ENCODE peak calls at places on chromosomes 2 and 18, in nine cellular contexts. H, G, B, F, K, Q, O, N and I are unnamed samples.

GRCh38 chr2:231128541-231128940 is 3.7 kb upstream of the HTR2B start:
- DNase-seq in H (no peak), G (no peak), B (no peak), F (no peak), K (no peak), Q (no peak), O (no peak), N (no peak), I (no peak)

GRCh38 chr2:200778038-200778437 is 33.7 kb upstream of the BZW1 start:
- DNase-seq in H (no peak), G (no peak), B (no peak), F (no peak), K (no peak), Q (no peak), O (no peak), N (no peak), I (no peak)

GRCh38 chr2:43154685-43155084 is 71.7 kb downstream of the ZFP36L2 start:
- DNase-seq in H (peak), G (no peak), B (no peak), F (no peak), K (no peak), Q (no peak), O (no peak), N (no peak), I (no peak)

GRCh38 chr2:49002750-49003149 is 151.6 kb downstream of the FSHR start:
- DNase-seq in H (no peak), G (no peak), B (no peak), F (no peak), K (peak), Q (no peak), O (no peak), N (no peak), I (no peak)

GRCh38 chr2:46002507-46002883 is 294.7 kb upstream of the EPAS1 start:
- DNase-seq in H (no peak), G (no peak), B (no peak), F (no peak), K (peak), Q (no peak), O (no peak), N (no peak), I (no peak)

GRCh38 chr2:222594679-222595078 is 61.2 kb downstream of the FARSB start:
- DNase-seq in H (no peak), G (no peak), B (no peak), F (no peak), K (peak), Q (no peak), O (no peak), N (no peak), I (peak)

GRCh38 chr18:58394046-58394445 is 234.8 kb downstream of the ALPK2 start:
- DNase-seq in H (no peak), G (no peak), B (no peak), F (no peak), K (peak), Q (no peak), O (no peak), N (no peak), I (no peak)

GRCh38 chr2:117979911-117980341 is 33.9 kb downstream of the CCDC93 start:
- DNase-seq in H (no peak), G (no peak), B (no peak), F (no peak), K (no peak), Q (no peak), O (no peak), N (no peak), I (no peak)

GRCh38 chr2:146246017-146246733 is 1598.7 kb upstream of the ACVR2A start:
- DNase-seq in H (no peak), G (no peak), B (no peak), F (no peak), K (peak), Q (no peak), O (no peak), N (no peak), I (no peak)

GRCh38 chr2:60445684-60446184 is 107.7 kb downstream of the BCL11A start:
- DNase-seq in H (no peak), G (no peak), B (no peak), F (no peak), K (peak), Q (no peak), O (no peak), N (no peak), I (no peak)

GRCh38 chr2:126857502-126857901 is 41.2 kb upstream of the TEX51 start:
- DNase-seq in H (no peak), G (no peak), B (no peak), F (no peak), K (no peak), Q (peak), O (no peak), N (no peak), I (no peak)

GRCh38 chr2:71857632-71858031 is 290.0 kb downstream of the CYP26B1 start:
- DNase-seq in H (no peak), G (no peak), B (no peak), F (no peak), K (no peak), Q (peak), O (no peak), N (no peak), I (no peak)

GRCh38 chr2:235453605-235454151 is 40.2 kb upstream of the AGAP1 start:
- DNase-seq in H (no peak), G (no peak), B (no peak), F (no peak), K (no peak), Q (peak), O (no peak), N (no peak), I (no peak)

DNA sequence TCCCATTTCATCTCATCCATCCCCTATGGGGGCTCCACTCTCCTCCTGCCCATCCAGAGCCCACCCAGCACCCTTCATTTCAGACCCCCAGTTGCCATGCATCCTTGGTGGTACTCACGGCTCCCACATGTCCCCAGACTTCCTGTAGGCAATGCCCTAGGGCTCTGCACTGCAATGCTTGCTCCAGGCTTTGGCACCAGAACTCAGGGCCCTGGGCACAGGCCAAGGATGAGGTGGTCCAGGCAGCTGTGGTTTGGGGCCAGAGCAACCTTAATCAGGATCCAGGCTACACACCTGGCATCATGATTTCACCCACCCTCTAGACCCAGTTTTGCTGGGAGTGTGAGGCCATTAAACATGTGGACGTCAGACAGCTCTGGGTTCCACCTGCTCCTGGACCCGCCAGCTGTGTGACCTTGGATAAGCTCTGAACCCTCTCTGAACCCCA is 414 bp downstream of the SFTPB start:
- DNase-seq in H (no peak), G (no peak), B (peak), F (no peak), K (no peak), Q (no peak), O (no peak), N (no peak), I (no peak)
- TF ChIP-seq POLR2A in H (no peak), G (no peak), B (no peak), F (no peak), K (no peak), Q (no peak), O (no peak), N (no peak), I (no peak)

DNA sequence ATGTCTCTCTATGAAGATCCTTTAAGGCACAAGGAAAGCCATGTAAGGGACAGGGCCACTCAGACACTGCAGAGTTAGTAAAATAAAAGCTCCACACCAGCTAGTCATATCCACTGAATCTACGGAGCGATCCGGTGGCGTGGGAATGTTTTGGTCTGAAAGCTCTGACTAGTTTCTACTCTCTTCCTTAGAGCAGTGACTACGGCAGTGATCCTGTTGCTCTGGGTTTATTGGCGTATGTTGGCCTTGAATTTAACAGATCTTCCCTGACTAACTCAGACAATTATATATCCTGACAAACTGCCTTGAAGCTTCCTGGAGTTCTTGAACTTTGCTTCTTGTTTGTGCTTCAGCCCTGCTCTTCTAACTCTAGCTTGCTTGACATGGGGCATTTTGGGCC is 115.3 kb upstream of the FZD5 start:
- DNase-seq in H (no peak), G (no peak), B (no peak), F (no peak), K (no peak), Q (peak), O (no peak), N (no peak), I (no peak)
- TF ChIP-seq POLR2A in H (no peak), G (no peak), B (no peak), F (no peak), K (no peak), Q (no peak), O (no peak), N (no peak), I (no peak)

DNA sequence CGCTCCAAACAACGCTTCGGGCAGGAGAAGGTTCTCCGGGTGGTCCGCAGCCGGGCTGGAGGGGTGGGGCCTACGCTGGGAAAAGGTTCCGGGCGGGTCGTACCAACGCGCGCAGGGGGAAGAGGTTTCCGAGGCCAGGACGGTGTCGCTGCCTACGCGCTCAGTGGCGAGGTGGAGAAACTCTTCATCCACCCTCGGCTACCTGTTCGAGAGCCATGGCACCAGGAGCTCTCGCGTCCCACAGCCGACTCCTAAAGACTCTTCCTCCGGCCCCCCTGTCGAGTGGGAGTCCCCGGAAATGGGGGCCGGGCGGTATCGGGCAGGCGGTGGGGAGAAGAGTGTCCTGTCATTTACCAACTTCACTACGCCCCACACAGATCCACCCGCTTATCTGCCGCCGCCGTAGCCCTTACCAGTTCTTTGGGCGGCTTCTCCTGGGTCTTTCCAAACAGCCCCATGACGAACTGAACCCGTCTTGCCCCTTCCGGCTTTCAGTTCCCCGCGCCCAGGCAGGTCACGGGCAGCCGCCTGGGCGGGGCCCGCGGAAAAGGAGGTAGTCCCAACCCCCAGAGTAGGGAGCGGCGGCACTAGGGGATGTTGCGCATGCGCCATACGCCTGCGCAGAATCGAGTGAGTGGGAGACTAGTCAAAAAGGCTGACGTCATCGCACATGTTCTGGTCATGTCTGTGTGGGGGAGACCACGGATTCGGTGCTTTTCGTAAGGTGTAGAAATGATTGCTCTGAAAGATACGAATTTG is at the start of gene CHMP3:
- DNase-seq in H (peak), G (peak), B (peak), F (peak), K (peak), Q (peak), O (peak), N (peak), I (peak)
- TF ChIP-seq POLR2A in H (peak), G (no peak), B (peak), F (peak), K (peak), Q (peak), O (peak), N (peak), I (peak)

GRCh38 chr2:73444202-73444601 is 58.6 kb downstream of the ALMS1 start:
- DNase-seq in H (no peak), G (no peak), B (no peak), F (no peak), K (no peak), Q (no peak), O (no peak), N (no peak), I (no peak)
- TF ChIP-seq POLR2A in H (no peak), G (no peak), B (no peak), F (no peak), K (no peak), Q (no peak), O (no peak), N (no peak), I (no peak)

GRCh38 chr18:36179562-36180334 is 7.5 kb upstream of the MOCOS start:
- DNase-seq in H (no peak), G (no peak), B (peak), F (no peak), K (peak), Q (peak), O (no peak), N (peak), I (peak)
- TF ChIP-seq POLR2A in H (no peak), G (no peak), B (no peak), F (no peak), K (no peak), Q (no peak), O (no peak), N (no peak), I (no peak)

GRCh38 chr2:47162780-47163179 is 7.7 kb upstream of the STPG4 start:
- DNase-seq in H (no peak), G (no peak), B (no peak), F (no peak), K (no peak), Q (no peak), O (no peak), N (no peak), I (no peak)

GRCh38 chr2:47172156-47172921 is 17.2 kb upstream of the STPG4 start:
- DNase-seq in H (no peak), G (no peak), B (no peak), F (no peak), K (no peak), Q (peak), O (no peak), N (no peak), I (no peak)

GRCh38 chr2:47165001-47165555 is 10.0 kb upstream of the STPG4 start:
- DNase-seq in H (no peak), G (no peak), B (no peak), F (no peak), K (peak), Q (no peak), O (no peak), N (no peak), I (no peak)

GRCh38 chr2:47169784-47170183 is 14.7 kb upstream of the STPG4 start:
- DNase-seq in H (no peak), G (no peak), B (no peak), F (no peak), K (no peak), Q (no peak), O (no peak), N (no peak), I (no peak)

GRCh38 chr2:47167149-47167548 is 12.0 kb upstream of the STPG4 start:
- DNase-seq in H (no peak), G (no peak), B (no peak), F (no peak), K (no peak), Q (no peak), O (no peak), N (no peak), I (no peak)
- TF ChIP-seq POLR2A in H (no peak), G (no peak), B (no peak), F (no peak), K (no peak), Q (no peak), O (no peak), N (no peak), I (no peak)

GRCh38 chr2:10043906-10044601 is 704 bp downstream of the KLF11 start:
- DNase-seq in H (peak), G (no peak), B (peak), F (peak), K (peak), Q (peak), O (peak), N (peak), I (peak)

GRCh38 chr2:10041711-10042110 is 1.6 kb upstream of the KLF11 start:
- DNase-seq in H (no peak), G (no peak), B (no peak), F (no peak), K (no peak), Q (no peak), O (no peak), N (no peak), I (no peak)

GRCh38 chr2:10042301-10043161 is 819 bp upstream of the KLF11 start:
- DNase-seq in H (peak), G (no peak), B (peak), F (no peak), K (peak), Q (peak), O (peak), N (peak), I (peak)

GRCh38 chr2:10045561-10046355 is 2.4 kb downstream of the KLF11 start:
- DNase-seq in H (no peak), G (no peak), B (no peak), F (no peak), K (no peak), Q (peak), O (no peak), N (no peak), I (no peak)

GRCh38 chr2:10043256-10043905 is at the start of gene KLF11:
- DNase-seq in H (peak), G (no peak), B (peak), F (peak), K (peak), Q (peak), O (peak), N (peak), I (peak)
- TF ChIP-seq POLR2A in H (no peak), G (no peak), B (peak), F (no peak), K (peak), Q (peak), O (peak), N (no peak), I (no peak)

DNA sequence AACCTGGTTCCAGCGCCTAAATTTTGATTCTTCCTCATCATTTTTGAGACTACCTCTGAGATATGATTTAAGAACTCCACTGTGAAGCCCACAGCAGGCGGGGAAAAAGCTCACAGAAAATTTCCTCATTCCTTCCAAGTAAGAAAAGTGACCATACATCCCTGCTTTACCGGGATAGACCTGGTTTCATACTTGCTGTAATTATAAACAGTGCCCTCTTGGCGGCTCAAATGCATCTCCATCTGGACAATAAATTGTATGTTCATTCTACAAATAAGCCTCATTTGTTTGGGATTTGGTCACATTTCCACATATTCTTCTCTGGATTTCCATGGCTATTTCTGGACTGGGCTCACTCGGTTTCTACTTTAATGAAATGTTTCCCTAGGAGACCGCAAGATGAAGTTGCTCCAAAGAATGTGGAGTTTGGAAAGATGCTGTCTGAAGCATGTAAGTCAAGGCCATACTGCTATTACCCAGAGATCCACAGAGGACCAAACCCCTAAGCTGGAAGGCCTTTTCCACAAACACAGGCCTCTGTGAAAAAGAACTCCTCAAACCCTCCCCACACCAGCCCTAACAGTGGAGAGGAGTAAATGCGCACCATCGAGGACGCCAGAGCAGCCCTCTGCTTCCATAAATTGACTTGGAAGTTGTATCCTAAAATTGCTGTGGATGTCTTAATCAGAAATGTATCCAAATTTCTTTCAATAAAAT is 13.9 kb downstream of the STAT1 start:
- DNase-seq in H (no peak), G (no peak), B (no peak), F (no peak), K (no peak), Q (no peak), O (no peak), N (no peak), I (no peak)
- TF ChIP-seq POLR2A in H (no peak), G (no peak), B (no peak), F (no peak), K (no peak), Q (no peak), O (no peak), N (no peak), I (no peak)

DNA sequence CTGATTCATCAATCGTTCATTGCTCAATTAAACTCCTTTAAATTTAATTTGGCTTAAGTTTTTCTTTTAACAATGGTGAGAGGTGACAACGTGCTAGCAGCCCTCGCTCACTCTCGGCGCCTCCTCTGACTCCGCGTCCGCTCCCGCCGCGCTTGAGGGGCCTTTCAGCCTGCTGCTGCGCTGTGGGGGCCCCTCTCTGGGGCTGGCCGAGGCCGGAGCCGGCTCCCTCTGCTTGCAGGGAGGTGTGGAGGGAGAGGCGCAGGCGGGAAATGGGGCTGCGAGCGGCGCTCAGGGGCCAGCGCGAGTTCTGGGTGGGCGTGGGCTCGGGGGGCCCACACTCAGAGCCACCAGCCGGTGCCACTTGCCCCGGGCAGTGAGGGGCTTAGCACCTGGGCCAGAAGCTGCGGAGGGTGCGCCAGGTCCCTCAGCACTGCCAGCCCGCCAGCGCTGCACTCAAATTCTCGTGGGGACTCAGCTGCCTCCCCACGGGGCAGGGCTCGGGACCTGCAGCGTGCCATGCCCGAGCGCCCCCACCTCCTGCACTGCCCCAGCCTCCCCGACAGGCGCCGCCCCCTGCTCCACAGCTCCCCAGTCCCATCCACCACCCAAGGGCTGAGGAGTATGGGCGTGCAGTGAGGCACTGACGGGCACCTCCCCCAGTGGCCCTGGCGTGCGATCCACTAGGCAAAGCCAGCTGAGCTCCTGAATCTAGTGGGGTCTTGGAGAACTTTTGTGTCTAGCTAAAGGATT is 19.6 kb downstream of the ANKMY1 start:
- DNase-seq in H (no peak), G (no peak), B (no peak), F (no peak), K (no peak), Q (no peak), O (no peak), N (no peak), I (no peak)
- TF ChIP-seq POLR2A in H (no peak), G (no peak), B (no peak), F (no peak), K (no peak), Q (no peak), O (no peak), N (no peak), I (no peak)